ENCODE peak calls at places on chromosomes 4 and X, in five cellular contexts. H, S, N, E and R are unnamed samples.

GRCh38 chrX:9352683-9353430 is 112.0 kb upstream of the TBL1X start:
- DNase-seq in H (no peak), S (peak; percentile 38), N (peak; percentile 51), E (no peak), R (no peak)

GRCh38 chr4:154984148-154984547 is 203.1 kb downstream of the RBM46 start:
- DNase-seq in E (no peak), N (no peak), H (no peak), S (no peak), R (no peak)

GRCh38 chr4:134201216-134202098 is at the start of gene PABPC4L:
- DNase-seq in S (peak; percentile 60), H (peak; percentile 74), N (peak; percentile 40), E (no peak), R (peak; percentile 26)

GRCh38 chrX:46559062-46559461 is 13.8 kb upstream of the ZNF674 start:
- DNase-seq in E (no peak), N (no peak), H (no peak), S (no peak), R (no peak)

GRCh38 chrX:19785647-19786046 is 101.8 kb downstream of the SH3KBP1 start:
- DNase-seq in S (no peak), H (no peak), E (no peak), N (no peak), R (no peak)

GRCh38 chr4:74455361-74456055 is 10.6 kb downstream of the AREG start:
- DNase-seq in H (no peak), S (no peak), N (no peak), E (no peak), R (no peak)

GRCh38 chr4:87079967-87080366 is 140.5 kb downstream of the KLHL8 start:
- DNase-seq in E (no peak), H (no peak), N (no peak), S (no peak), R (no peak)

GRCh38 chr4:123446791-123447474 is 50.3 kb downstream of the SPRY1 start:
- DNase-seq in H (no peak), E (no peak), N (no peak), S (no peak), R (no peak)

GRCh38 chr4:65046496-65047101 is 623.7 kb downstream of the EPHA5 start:
- DNase-seq in N (no peak), H (no peak), E (no peak), S (no peak), R (no peak)

GRCh38 chrX:118115948-118116307 is 682 bp downstream of the KLHL13 start:
- DNase-seq in E (no peak), S (no peak), N (no peak), H (no peak), R (no peak)

GRCh38 chrX:116204947-116205346 is 34.4 kb downstream of the AGTR2 start:
- DNase-seq in N (no peak), E (no peak), H (no peak), S (no peak), R (no peak)

GRCh38 chr4:108113229-108113628 is 55.5 kb downstream of the LEF1 start:
- DNase-seq in N (no peak), E (no peak), H (no peak), S (no peak), R (no peak)

GRCh38 chr4:57614533-57614932 is 504.3 kb upstream of the IGFBP7 start:
- DNase-seq in N (no peak), H (no peak), S (no peak), E (no peak), R (no peak)

GRCh38 chrX:38859602-38860001 is 58.3 kb downstream of the MID1IP1 start:
- DNase-seq in E (no peak), N (no peak), S (no peak), H (no peak), R (no peak)

GRCh38 chr4:138864961-138865720 is 150.4 kb upstream of the NOCT start:
- DNase-seq in N (no peak), S (no peak), H (no peak), E (no peak), R (no peak)
- H3K27ac ChIP-seq in N (no peak overlapping the region), S (no peak overlapping the region), H (no peak overlapping the region), E (no peak overlapping the region), R (no peak overlapping the region)

GRCh38 chrX:154059729-154060245 is 37.7 kb downstream of the MECP2 start:
- DNase-seq in E (no peak), S (no peak), N (no peak), H (no peak), R (no peak)

GRCh38 chrX:154068560-154068959 is 29.0 kb downstream of the MECP2 start:
- DNase-seq in S (no peak), H (no peak), N (no peak), E (no peak), R (no peak)

GRCh38 chrX:154061801-154062200 is 35.7 kb downstream of the MECP2 start:
- DNase-seq in H (no peak), S (no peak), N (no peak), E (no peak), R (no peak)

GRCh38 chrX:154063234-154063633 is 34.3 kb downstream of the MECP2 start:
- DNase-seq in E (no peak), S (no peak), N (no peak), H (no peak), R (no peak)

GRCh38 chrX:154064637-154065435 is 32.7 kb downstream of the MECP2 start:
- DNase-seq in S (no peak), H (no peak), E (no peak), N (no peak), R (no peak)
- H3K27ac ChIP-seq in S (no peak overlapping the region), H (no peak overlapping the region), E (no peak overlapping the region), N (no peak overlapping the region), R (no peak overlapping the region)

DNA sequence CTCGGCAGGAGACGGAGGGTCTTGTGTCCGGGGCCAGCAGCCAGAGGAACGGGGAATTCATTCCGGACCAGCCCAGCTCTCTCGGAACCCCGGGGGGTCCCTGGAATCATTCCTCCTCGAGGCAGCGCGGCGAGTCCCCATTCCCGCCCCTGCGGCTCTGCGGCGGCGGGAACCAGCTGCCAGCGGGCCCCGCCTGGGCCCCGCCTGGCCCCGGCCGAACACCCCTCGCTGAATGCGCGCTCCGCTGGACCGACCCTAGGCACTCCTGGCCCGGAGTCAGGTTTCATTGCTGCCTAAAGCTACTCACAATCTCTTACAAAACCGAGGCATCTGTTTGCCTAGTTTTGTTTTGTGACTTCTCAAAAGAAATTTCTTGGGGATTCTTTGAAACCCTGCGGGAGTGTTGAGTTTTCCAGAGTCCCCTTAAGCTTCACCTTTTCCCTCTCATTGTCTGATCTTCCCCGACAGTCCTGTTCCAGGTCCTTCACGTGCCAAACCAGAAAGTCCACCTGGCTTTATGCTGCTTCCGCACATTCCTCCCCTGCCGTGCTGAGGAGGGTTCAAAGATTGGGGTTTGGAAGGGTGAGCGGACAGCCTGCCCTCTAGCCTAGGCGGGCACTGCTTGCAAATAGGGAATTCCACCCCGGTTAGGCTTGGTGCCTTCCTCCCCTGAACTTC is 767 bp downstream of the ARHGAP10 start:
- DNase-seq in E (no peak), H (peak; percentile 75), N (peak; percentile 52), S (peak; percentile 39), R (peak; percentile 69)
- H3K27ac ChIP-seq in E (peak overlapping the region; percentile 94), H (peak overlapping the region; percentile 92), N (peak overlapping the region; percentile 71), S (peak overlapping the region; percentile 92), R (peak overlapping the region; percentile 97)

DNA sequence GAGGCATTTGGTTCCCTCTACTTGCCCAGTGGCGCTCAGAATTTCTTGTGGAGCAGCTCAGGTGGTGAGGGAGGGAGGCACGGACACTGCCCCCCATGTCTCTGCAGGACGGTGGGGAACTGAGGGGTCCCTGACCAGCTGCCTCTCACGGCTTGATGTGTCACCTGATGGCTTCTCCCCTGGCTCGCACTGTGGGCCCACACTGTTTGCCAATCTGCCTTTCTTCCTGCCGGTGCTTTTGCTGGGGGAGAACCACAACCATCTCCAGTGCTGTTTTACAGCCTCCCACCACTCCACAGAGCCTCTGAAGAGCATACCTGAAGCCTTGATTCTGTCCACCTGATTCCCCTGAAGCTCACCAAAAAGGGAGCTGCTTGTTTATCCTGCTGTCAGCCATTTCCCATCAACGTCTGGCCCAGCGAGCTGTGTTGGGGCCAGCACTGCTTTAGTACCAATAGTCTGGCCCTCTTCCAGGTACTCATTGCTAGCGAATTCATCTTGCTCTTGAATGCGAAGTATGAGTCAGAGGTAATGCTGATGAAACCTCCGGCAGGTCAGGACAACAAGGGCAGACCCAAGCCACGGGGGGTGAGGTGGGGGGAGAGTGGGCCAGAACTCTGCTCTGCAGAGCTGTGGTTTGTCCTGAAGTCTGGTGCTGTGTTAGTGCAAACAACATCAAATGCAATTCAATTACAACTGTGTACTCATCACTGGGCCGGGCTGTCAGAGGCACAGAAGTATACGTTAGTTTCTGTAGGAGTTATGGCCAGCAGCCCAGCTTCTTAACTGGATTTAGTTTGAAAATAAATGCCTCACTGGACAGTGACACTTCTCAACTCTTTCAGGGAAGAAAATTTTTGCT is 208.3 kb upstream of the JADE1 start:
- DNase-seq in E (no peak), H (no peak), S (peak; percentile 77), N (peak; percentile 88), R (peak; percentile 63)
- H3K27ac ChIP-seq in E (peak overlapping the region; percentile 29), H (peak overlapping the region; percentile 41), S (peak overlapping the region; percentile 39), N (peak overlapping the region; percentile 68), R (peak overlapping the region; percentile 34)

DNA sequence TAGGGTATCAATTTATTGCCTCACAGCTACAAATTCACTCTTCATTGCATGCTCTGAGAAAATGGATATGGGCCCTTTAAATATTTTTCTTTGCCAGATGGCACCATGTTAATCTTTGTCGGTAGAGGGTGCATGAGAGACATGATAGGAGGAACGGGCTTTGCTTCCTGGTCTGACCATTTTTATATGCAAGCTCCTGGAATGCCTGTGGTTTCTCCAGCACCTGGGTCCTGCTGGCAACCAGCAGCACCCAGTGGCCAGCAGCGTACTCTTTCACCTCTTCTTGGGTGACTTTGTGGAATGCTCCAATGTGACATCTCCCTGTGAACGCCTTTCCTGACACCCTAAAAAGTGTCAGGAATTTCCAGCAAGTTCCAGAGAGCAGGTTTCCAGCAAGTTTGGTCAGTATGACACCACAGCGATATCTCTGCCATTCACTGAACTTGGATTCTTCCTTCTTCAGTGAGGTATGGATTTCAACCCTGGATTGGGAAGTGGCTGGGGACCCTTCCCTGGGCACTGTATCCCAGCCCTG is 140.3 kb upstream of the PGRMC2 start:
- DNase-seq in E (no peak), H (no peak), N (peak; percentile 66), S (peak; percentile 37), R (no peak)
- H3K27ac ChIP-seq in E (no peak overlapping the region), H (no peak overlapping the region), N (peak overlapping the region; percentile 26), S (no peak overlapping the region), R (peak overlapping the region; percentile 46)